ENCODE peak calls at places on chromosomes 1 and 21, in seven cellular contexts. Q is NCI-H69; E is RWPE1; X is activated T-cell treated with anti-CD3 and anti-CD28 coated beads, Interleukin-2, amount 50 U/mL, for 1 hour; B is H54; V is BJ; C is adipocyte. Z is an unnamed sample.

GRCh38 chr1:18575620-18576019 is 55.0 kb upstream of the PAX7 start:
- DNase-seq in Q (peak), E (peak), X (peak), B (no peak), V (no peak), C (peak), Z (no peak)

GRCh38 chr21:29155118-29155932 is 24.9 kb downstream of the MAP3K7CL start:
- DNase-seq in Q (peak), E (peak), X (no peak), B (peak), V (no peak), C (peak), Z (no peak)

GRCh38 chr1:161502641-161503393 is 2.4 kb upstream of the FCGR2A start:
- DNase-seq in Q (no peak), E (no peak), X (no peak), B (no peak), V (no peak), C (no peak), Z (no peak)

GRCh38 chr1:13786541-13786940 is 86.6 kb downstream of the PRDM2 start:
- DNase-seq in Q (no peak), E (no peak), X (no peak), B (no peak), V (no peak), C (no peak), Z (no peak)

GRCh38 chr21:31198575-31198974 is 145.5 kb downstream of the TIAM1 start:
- DNase-seq in Q (peak), E (peak), X (no peak), B (peak), V (no peak), C (peak), Z (no peak)

GRCh38 chr1:171801395-171801990 is 20.0 kb downstream of the METTL13 start:
- DNase-seq in Q (peak), E (peak), X (no peak), B (peak), V (no peak), C (peak), Z (no peak)

GRCh38 chr1:177983824-177984528 is 14.1 kb upstream of the SEC16B start:
- DNase-seq in Q (peak), E (peak), X (no peak), B (peak), V (peak), C (peak), Z (no peak)

GRCh38 chr1:51699376-51699775 is 82.5 kb downstream of the OSBPL9 start:
- DNase-seq in Q (no peak), E (no peak), X (no peak), B (no peak), V (no peak), C (no peak), Z (no peak)

GRCh38 chr1:48246727-48247126 is 24.2 kb downstream of the SLC5A9 start:
- DNase-seq in Q (peak), E (no peak), X (no peak), B (no peak), V (no peak), C (no peak), Z (no peak)

GRCh38 chr1:3015744-3016143 is 5.5 kb upstream of the ACTRT2 start:
- DNase-seq in Q (no peak), E (no peak), X (peak), B (no peak), V (no peak), C (no peak), Z (no peak)

GRCh38 chr1:111516008-111516535 is 12.6 kb upstream of the ADORA3 start:
- DNase-seq in Q (peak), E (peak), X (peak), B (no peak), V (no peak), C (peak), Z (no peak)

GRCh38 chr1:151711044-151711800 is 5.4 kb downstream of the CELF3 start:
- DNase-seq in Q (no peak), E (no peak), X (no peak), B (no peak), V (no peak), C (no peak), Z (no peak)

GRCh38 chr1:167645625-167646410 is 15.8 kb downstream of the RCSD1 start:
- DNase-seq in Q (no peak), E (no peak), X (no peak), B (no peak), V (no peak), C (no peak), Z (peak)

GRCh38 chr1:93395195-93395594 is 49.5 kb downstream of the DR1 start:
- DNase-seq in Q (no peak), E (no peak), X (no peak), B (no peak), V (no peak), C (peak), Z (no peak)

GRCh38 chr21:44647222-44647552 is 973 bp downstream of the KRTAP10-11 start:
- DNase-seq in Q (peak), E (no peak), X (no peak), B (no peak), V (no peak), C (no peak), Z (no peak)

GRCh38 chr1:109728870-109729269 is 12.0 kb downstream of the GSTM3 start:
- DNase-seq in Q (no peak), E (no peak), X (no peak), B (no peak), V (no peak), C (no peak), Z (no peak)

GRCh38 chr21:42423685-42424084 is 20.0 kb downstream of the UBASH3A start:
- DNase-seq in Q (no peak), E (no peak), X (no peak), B (no peak), V (no peak), C (no peak), Z (no peak)

GRCh38 chr1:216207154-216207553 is 216.1 kb downstream of the USH2A start:
- DNase-seq in Q (no peak), E (no peak), X (no peak), B (no peak), V (no peak), C (no peak), Z (no peak)